ENCODE peak calls at places on chromosomes 12 and 14, in nine cellular contexts. One of them, this sample, is unnamed.

GRCh38 chr12:11635341-11635740 is 14.1 kb upstream of the ETV6 start:
- DNase-seq in kidney glomerular epithelial cell: no peak
- DNase-seq in choroid plexus epithelial cell: no peak
- DNase-seq in stimulated activated CD4-positive, alpha-beta T cell treated with anti-CD3 and anti-CD28 coated beads, Interleukin-1b, Interleukin-23, amount 100 ng/mL, for 4 hours: no peak
- DNase-seq in hepatic stellate cell: no peak
- DNase-seq in ELR: peak
- DNase-seq in HTR-8/SVneo: no peak
- DNase-seq in hepatocyte: no peak
- DNase-seq in activated CD8-positive, alpha-beta memory T cell treated with anti-CD3 and anti-CD28 coated beads for 48 hours: no peak
- DNase-seq in this sample: no peak

GRCh38 chr12:120065472-120065871 is 51.1 kb downstream of the RAB35 start:
- DNase-seq in kidney glomerular epithelial cell: no peak
- DNase-seq in choroid plexus epithelial cell: no peak
- DNase-seq in stimulated activated CD4-positive, alpha-beta T cell treated with anti-CD3 and anti-CD28 coated beads, Interleukin-1b, Interleukin-23, amount 100 ng/mL, for 4 hours: no peak
- DNase-seq in hepatic stellate cell: no peak
- DNase-seq in ELR: no peak
- DNase-seq in HTR-8/SVneo: no peak
- DNase-seq in hepatocyte: no peak
- DNase-seq in activated CD8-positive, alpha-beta memory T cell treated with anti-CD3 and anti-CD28 coated beads for 48 hours: no peak
- DNase-seq in this sample: no peak

GRCh38 chr12:29309320-29309902 is 71.6 kb downstream of the ERGIC2 start:
- DNase-seq in kidney glomerular epithelial cell: no peak
- DNase-seq in choroid plexus epithelial cell: peak
- DNase-seq in stimulated activated CD4-positive, alpha-beta T cell treated with anti-CD3 and anti-CD28 coated beads, Interleukin-1b, Interleukin-23, amount 100 ng/mL, for 4 hours: no peak
- DNase-seq in hepatic stellate cell: peak
- DNase-seq in ELR: peak
- DNase-seq in HTR-8/SVneo: no peak
- DNase-seq in hepatocyte: peak
- DNase-seq in activated CD8-positive, alpha-beta memory T cell treated with anti-CD3 and anti-CD28 coated beads for 48 hours: no peak
- DNase-seq in this sample: peak

GRCh38 chr12:1906579-1906978 is 11.9 kb downstream of the CACNA2D4 start:
- DNase-seq in kidney glomerular epithelial cell: no peak
- DNase-seq in choroid plexus epithelial cell: no peak
- DNase-seq in stimulated activated CD4-positive, alpha-beta T cell treated with anti-CD3 and anti-CD28 coated beads, Interleukin-1b, Interleukin-23, amount 100 ng/mL, for 4 hours: no peak
- DNase-seq in hepatic stellate cell: no peak
- DNase-seq in ELR: no peak
- DNase-seq in HTR-8/SVneo: no peak
- DNase-seq in hepatocyte: no peak
- DNase-seq in activated CD8-positive, alpha-beta memory T cell treated with anti-CD3 and anti-CD28 coated beads for 48 hours: no peak
- DNase-seq in this sample: no peak

GRCh38 chr12:102957339-102958050 is at the start of gene ASCL1:
- DNase-seq in kidney glomerular epithelial cell: no peak
- DNase-seq in choroid plexus epithelial cell: peak
- DNase-seq in stimulated activated CD4-positive, alpha-beta T cell treated with anti-CD3 and anti-CD28 coated beads, Interleukin-1b, Interleukin-23, amount 100 ng/mL, for 4 hours: no peak
- DNase-seq in hepatic stellate cell: no peak
- DNase-seq in ELR: no peak
- DNase-seq in HTR-8/SVneo: no peak
- DNase-seq in hepatocyte: peak
- DNase-seq in activated CD8-positive, alpha-beta memory T cell treated with anti-CD3 and anti-CD28 coated beads for 48 hours: no peak
- DNase-seq in this sample: peak

GRCh38 chr12:34393086-34393820 is 371.0 kb downstream of the ALG10 start:
- DNase-seq in kidney glomerular epithelial cell: no peak
- DNase-seq in choroid plexus epithelial cell: no peak
- DNase-seq in stimulated activated CD4-positive, alpha-beta T cell treated with anti-CD3 and anti-CD28 coated beads, Interleukin-1b, Interleukin-23, amount 100 ng/mL, for 4 hours: no peak
- DNase-seq in hepatic stellate cell: no peak
- DNase-seq in ELR: no peak
- DNase-seq in HTR-8/SVneo: no peak
- DNase-seq in hepatocyte: no peak
- DNase-seq in activated CD8-positive, alpha-beta memory T cell treated with anti-CD3 and anti-CD28 coated beads for 48 hours: no peak
- DNase-seq in this sample: no peak

GRCh38 chr14:105398726-105399440 is 545 bp downstream of the TEX22 start:
- DNase-seq in kidney glomerular epithelial cell: no peak
- DNase-seq in choroid plexus epithelial cell: peak
- DNase-seq in stimulated activated CD4-positive, alpha-beta T cell treated with anti-CD3 and anti-CD28 coated beads, Interleukin-1b, Interleukin-23, amount 100 ng/mL, for 4 hours: no peak
- DNase-seq in hepatic stellate cell: no peak
- DNase-seq in ELR: peak
- DNase-seq in HTR-8/SVneo: no peak
- DNase-seq in hepatocyte: peak
- DNase-seq in activated CD8-positive, alpha-beta memory T cell treated with anti-CD3 and anti-CD28 coated beads for 48 hours: no peak
- DNase-seq in this sample: no peak

GRCh38 chr12:6461401-6462233 is 8.9 kb downstream of the VAMP1 start:
- DNase-seq in kidney glomerular epithelial cell: no peak
- DNase-seq in choroid plexus epithelial cell: no peak
- DNase-seq in stimulated activated CD4-positive, alpha-beta T cell treated with anti-CD3 and anti-CD28 coated beads, Interleukin-1b, Interleukin-23, amount 100 ng/mL, for 4 hours: peak
- DNase-seq in hepatic stellate cell: no peak
- DNase-seq in ELR: peak
- DNase-seq in HTR-8/SVneo: no peak
- DNase-seq in hepatocyte: no peak
- DNase-seq in activated CD8-positive, alpha-beta memory T cell treated with anti-CD3 and anti-CD28 coated beads for 48 hours: no peak
- DNase-seq in this sample: peak

GRCh38 chr14:23446291-23446851 is 10.9 kb upstream of the MYH7 start:
- DNase-seq in kidney glomerular epithelial cell: no peak
- DNase-seq in choroid plexus epithelial cell: no peak
- DNase-seq in stimulated activated CD4-positive, alpha-beta T cell treated with anti-CD3 and anti-CD28 coated beads, Interleukin-1b, Interleukin-23, amount 100 ng/mL, for 4 hours: no peak
- DNase-seq in hepatic stellate cell: no peak
- DNase-seq in ELR: no peak
- DNase-seq in HTR-8/SVneo: no peak
- DNase-seq in hepatocyte: no peak
- DNase-seq in activated CD8-positive, alpha-beta memory T cell treated with anti-CD3 and anti-CD28 coated beads for 48 hours: no peak
- DNase-seq in this sample: no peak

GRCh38 chr12:122051231-122051876 is 27.2 kb upstream of the MLXIP start:
- DNase-seq in kidney glomerular epithelial cell: no peak
- DNase-seq in choroid plexus epithelial cell: peak
- DNase-seq in stimulated activated CD4-positive, alpha-beta T cell treated with anti-CD3 and anti-CD28 coated beads, Interleukin-1b, Interleukin-23, amount 100 ng/mL, for 4 hours: no peak
- DNase-seq in hepatic stellate cell: no peak
- DNase-seq in ELR: no peak
- DNase-seq in HTR-8/SVneo: no peak
- DNase-seq in hepatocyte: no peak
- DNase-seq in activated CD8-positive, alpha-beta memory T cell treated with anti-CD3 and anti-CD28 coated beads for 48 hours: no peak
- DNase-seq in this sample: no peak

GRCh38 chr12:28925726-28926376 is 223.2 kb upstream of the FAR2 start:
- DNase-seq in kidney glomerular epithelial cell: no peak
- DNase-seq in choroid plexus epithelial cell: peak
- DNase-seq in stimulated activated CD4-positive, alpha-beta T cell treated with anti-CD3 and anti-CD28 coated beads, Interleukin-1b, Interleukin-23, amount 100 ng/mL, for 4 hours: no peak
- DNase-seq in hepatic stellate cell: no peak
- DNase-seq in ELR: no peak
- DNase-seq in HTR-8/SVneo: no peak
- DNase-seq in hepatocyte: no peak
- DNase-seq in activated CD8-positive, alpha-beta memory T cell treated with anti-CD3 and anti-CD28 coated beads for 48 hours: no peak
- DNase-seq in this sample: peak

GRCh38 chr12:70828391-70828790 is 92.1 kb downstream of the PTPRR start:
- DNase-seq in kidney glomerular epithelial cell: no peak
- DNase-seq in choroid plexus epithelial cell: peak
- DNase-seq in stimulated activated CD4-positive, alpha-beta T cell treated with anti-CD3 and anti-CD28 coated beads, Interleukin-1b, Interleukin-23, amount 100 ng/mL, for 4 hours: no peak
- DNase-seq in hepatic stellate cell: no peak
- DNase-seq in ELR: no peak
- DNase-seq in HTR-8/SVneo: no peak
- DNase-seq in hepatocyte: no peak
- DNase-seq in activated CD8-positive, alpha-beta memory T cell treated with anti-CD3 and anti-CD28 coated beads for 48 hours: no peak
- DNase-seq in this sample: no peak

GRCh38 chr12:18546399-18546798 is 191.4 kb downstream of the PLCZ1 start:
- DNase-seq in kidney glomerular epithelial cell: peak
- DNase-seq in choroid plexus epithelial cell: peak
- DNase-seq in stimulated activated CD4-positive, alpha-beta T cell treated with anti-CD3 and anti-CD28 coated beads, Interleukin-1b, Interleukin-23, amount 100 ng/mL, for 4 hours: no peak
- DNase-seq in hepatic stellate cell: no peak
- DNase-seq in ELR: no peak
- DNase-seq in HTR-8/SVneo: no peak
- DNase-seq in hepatocyte: peak
- DNase-seq in activated CD8-positive, alpha-beta memory T cell treated with anti-CD3 and anti-CD28 coated beads for 48 hours: no peak
- DNase-seq in this sample: peak

GRCh38 chr12:112430929-112431328 is 12.2 kb downstream of the PTPN11 start:
- DNase-seq in kidney glomerular epithelial cell: no peak
- DNase-seq in choroid plexus epithelial cell: no peak
- DNase-seq in stimulated activated CD4-positive, alpha-beta T cell treated with anti-CD3 and anti-CD28 coated beads, Interleukin-1b, Interleukin-23, amount 100 ng/mL, for 4 hours: no peak
- DNase-seq in hepatic stellate cell: no peak
- DNase-seq in ELR: no peak
- DNase-seq in HTR-8/SVneo: no peak
- DNase-seq in hepatocyte: no peak
- DNase-seq in activated CD8-positive, alpha-beta memory T cell treated with anti-CD3 and anti-CD28 coated beads for 48 hours: no peak
- DNase-seq in this sample: no peak

GRCh38 chr14:33949051-33950037 is 1.5 kb downstream of the EGLN3 start:
- DNase-seq in kidney glomerular epithelial cell: no peak
- DNase-seq in choroid plexus epithelial cell: no peak
- DNase-seq in stimulated activated CD4-positive, alpha-beta T cell treated with anti-CD3 and anti-CD28 coated beads, Interleukin-1b, Interleukin-23, amount 100 ng/mL, for 4 hours: no peak
- DNase-seq in hepatic stellate cell: no peak
- DNase-seq in ELR: no peak
- DNase-seq in HTR-8/SVneo: no peak
- DNase-seq in hepatocyte: no peak
- DNase-seq in activated CD8-positive, alpha-beta memory T cell treated with anti-CD3 and anti-CD28 coated beads for 48 hours: no peak
- DNase-seq in this sample: no peak

GRCh38 chr12:65113621-65114035 is 7.5 kb downstream of the WIF1 start:
- DNase-seq in kidney glomerular epithelial cell: no peak
- DNase-seq in choroid plexus epithelial cell: no peak
- DNase-seq in stimulated activated CD4-positive, alpha-beta T cell treated with anti-CD3 and anti-CD28 coated beads, Interleukin-1b, Interleukin-23, amount 100 ng/mL, for 4 hours: no peak
- DNase-seq in hepatic stellate cell: no peak
- DNase-seq in ELR: no peak
- DNase-seq in HTR-8/SVneo: no peak
- DNase-seq in hepatocyte: no peak
- DNase-seq in activated CD8-positive, alpha-beta memory T cell treated with anti-CD3 and anti-CD28 coated beads for 48 hours: no peak
- DNase-seq in this sample: no peak

GRCh38 chr14:67666733-67667132 is 7.7 kb downstream of the VTI1B start:
- DNase-seq in kidney glomerular epithelial cell: no peak
- DNase-seq in choroid plexus epithelial cell: no peak
- DNase-seq in stimulated activated CD4-positive, alpha-beta T cell treated with anti-CD3 and anti-CD28 coated beads, Interleukin-1b, Interleukin-23, amount 100 ng/mL, for 4 hours: no peak
- DNase-seq in hepatic stellate cell: no peak
- DNase-seq in ELR: no peak
- DNase-seq in HTR-8/SVneo: no peak
- DNase-seq in hepatocyte: no peak
- DNase-seq in activated CD8-positive, alpha-beta memory T cell treated with anti-CD3 and anti-CD28 coated beads for 48 hours: no peak
- DNase-seq in this sample: no peak

GRCh38 chr12:46490635-46491034 is 118.1 kb upstream of the SLC38A2 start:
- DNase-seq in kidney glomerular epithelial cell: no peak
- DNase-seq in choroid plexus epithelial cell: peak
- DNase-seq in stimulated activated CD4-positive, alpha-beta T cell treated with anti-CD3 and anti-CD28 coated beads, Interleukin-1b, Interleukin-23, amount 100 ng/mL, for 4 hours: no peak
- DNase-seq in hepatic stellate cell: no peak
- DNase-seq in ELR: peak
- DNase-seq in HTR-8/SVneo: no peak
- DNase-seq in hepatocyte: no peak
- DNase-seq in activated CD8-positive, alpha-beta memory T cell treated with anti-CD3 and anti-CD28 coated beads for 48 hours: no peak
- DNase-seq in this sample: peak

GRCh38 chr12:77953515-77953914 is 122.8 kb downstream of the NAV3 start:
- DNase-seq in kidney glomerular epithelial cell: no peak
- DNase-seq in choroid plexus epithelial cell: no peak
- DNase-seq in stimulated activated CD4-positive, alpha-beta T cell treated with anti-CD3 and anti-CD28 coated beads, Interleukin-1b, Interleukin-23, amount 100 ng/mL, for 4 hours: no peak
- DNase-seq in hepatic stellate cell: no peak
- DNase-seq in ELR: no peak
- DNase-seq in HTR-8/SVneo: no peak
- DNase-seq in hepatocyte: no peak
- DNase-seq in activated CD8-positive, alpha-beta memory T cell treated with anti-CD3 and anti-CD28 coated beads for 48 hours: no peak
- DNase-seq in this sample: no peak

GRCh38 chr14:103118663-103119404 is 4.4 kb upstream of the TNFAIP2 start:
- DNase-seq in kidney glomerular epithelial cell: no peak
- DNase-seq in choroid plexus epithelial cell: no peak
- DNase-seq in stimulated activated CD4-positive, alpha-beta T cell treated with anti-CD3 and anti-CD28 coated beads, Interleukin-1b, Interleukin-23, amount 100 ng/mL, for 4 hours: no peak
- DNase-seq in hepatic stellate cell: no peak
- DNase-seq in ELR: no peak
- DNase-seq in HTR-8/SVneo: no peak
- DNase-seq in hepatocyte: no peak
- DNase-seq in activated CD8-positive, alpha-beta memory T cell treated with anti-CD3 and anti-CD28 coated beads for 48 hours: no peak
- DNase-seq in this sample: no peak

GRCh38 chr12:58775396-58775795 is 144.9 kb downstream of the LRIG3 start:
- DNase-seq in kidney glomerular epithelial cell: no peak
- DNase-seq in choroid plexus epithelial cell: no peak
- DNase-seq in stimulated activated CD4-positive, alpha-beta T cell treated with anti-CD3 and anti-CD28 coated beads, Interleukin-1b, Interleukin-23, amount 100 ng/mL, for 4 hours: no peak
- DNase-seq in hepatic stellate cell: no peak
- DNase-seq in ELR: no peak
- DNase-seq in HTR-8/SVneo: no peak
- DNase-seq in hepatocyte: no peak
- DNase-seq in activated CD8-positive, alpha-beta memory T cell treated with anti-CD3 and anti-CD28 coated beads for 48 hours: no peak
- DNase-seq in this sample: no peak

GRCh38 chr14:81436296-81437138 is 36.4 kb upstream of the STON2 start:
- DNase-seq in kidney glomerular epithelial cell: peak
- DNase-seq in choroid plexus epithelial cell: peak
- DNase-seq in stimulated activated CD4-positive, alpha-beta T cell treated with anti-CD3 and anti-CD28 coated beads, Interleukin-1b, Interleukin-23, amount 100 ng/mL, for 4 hours: no peak
- DNase-seq in hepatic stellate cell: peak
- DNase-seq in ELR: peak
- DNase-seq in HTR-8/SVneo: peak
- DNase-seq in hepatocyte: peak
- DNase-seq in activated CD8-positive, alpha-beta memory T cell treated with anti-CD3 and anti-CD28 coated beads for 48 hours: no peak
- DNase-seq in this sample: peak

GRCh38 chr12:39372929-39373328 is 70.0 kb downstream of the KIF21A start:
- DNase-seq in kidney glomerular epithelial cell: no peak
- DNase-seq in choroid plexus epithelial cell: no peak
- DNase-seq in stimulated activated CD4-positive, alpha-beta T cell treated with anti-CD3 and anti-CD28 coated beads, Interleukin-1b, Interleukin-23, amount 100 ng/mL, for 4 hours: no peak
- DNase-seq in hepatic stellate cell: no peak
- DNase-seq in ELR: peak
- DNase-seq in HTR-8/SVneo: no peak
- DNase-seq in hepatocyte: no peak
- DNase-seq in activated CD8-positive, alpha-beta memory T cell treated with anti-CD3 and anti-CD28 coated beads for 48 hours: no peak
- DNase-seq in this sample: peak

GRCh38 chr14:69332782-69333395 is 65.2 kb downstream of the ERH start:
- DNase-seq in kidney glomerular epithelial cell: no peak
- DNase-seq in choroid plexus epithelial cell: no peak
- DNase-seq in stimulated activated CD4-positive, alpha-beta T cell treated with anti-CD3 and anti-CD28 coated beads, Interleukin-1b, Interleukin-23, amount 100 ng/mL, for 4 hours: no peak
- DNase-seq in hepatic stellate cell: no peak
- DNase-seq in ELR: no peak
- DNase-seq in HTR-8/SVneo: no peak
- DNase-seq in hepatocyte: no peak
- DNase-seq in activated CD8-positive, alpha-beta memory T cell treated with anti-CD3 and anti-CD28 coated beads for 48 hours: no peak
- DNase-seq in this sample: no peak

GRCh38 chr12:20602671-20603402 is 92.3 kb upstream of the SLCO1C1 start:
- DNase-seq in kidney glomerular epithelial cell: peak
- DNase-seq in choroid plexus epithelial cell: peak
- DNase-seq in stimulated activated CD4-positive, alpha-beta T cell treated with anti-CD3 and anti-CD28 coated beads, Interleukin-1b, Interleukin-23, amount 100 ng/mL, for 4 hours: no peak
- DNase-seq in hepatic stellate cell: peak
- DNase-seq in ELR: peak
- DNase-seq in HTR-8/SVneo: no peak
- DNase-seq in hepatocyte: no peak
- DNase-seq in activated CD8-positive, alpha-beta memory T cell treated with anti-CD3 and anti-CD28 coated beads for 48 hours: no peak
- DNase-seq in this sample: peak

GRCh38 chr14:24959791-24960331 is 90.1 kb downstream of the STXBP6 start:
- DNase-seq in kidney glomerular epithelial cell: no peak
- DNase-seq in choroid plexus epithelial cell: no peak
- DNase-seq in stimulated activated CD4-positive, alpha-beta T cell treated with anti-CD3 and anti-CD28 coated beads, Interleukin-1b, Interleukin-23, amount 100 ng/mL, for 4 hours: no peak
- DNase-seq in hepatic stellate cell: no peak
- DNase-seq in ELR: no peak
- DNase-seq in HTR-8/SVneo: no peak
- DNase-seq in hepatocyte: peak
- DNase-seq in activated CD8-positive, alpha-beta memory T cell treated with anti-CD3 and anti-CD28 coated beads for 48 hours: no peak
- DNase-seq in this sample: no peak